ENCODE peak calls at places on chromosomes 2 and 18, in ten cellular contexts. S, P, I, R, O, Z, G, X, D and K are unnamed samples.

GRCh38 chr18:58886864-58887612 is 22.4 kb downstream of the ZNF532 start:
- DNase-seq in S (no peak), D (no peak), R (no peak), Z (no peak), I (no peak), O (no peak), P (no peak), X (no peak), G (no peak), K (no peak)

GRCh38 chr2:28716265-28716865 is 35.3 kb upstream of the PPP1CB start:
- DNase-seq in O (peak), Z (peak), I (no peak), G (peak), S (no peak), X (peak), R (peak), D (peak), P (peak), K (peak)

GRCh38 chr18:3935316-3935715 is 485.3 kb downstream of the TGIF1 start:
- DNase-seq in X (no peak), G (no peak), Z (no peak), I (no peak), S (no peak), D (no peak), P (peak), O (no peak), R (no peak), K (no peak)

GRCh38 chr2:218259099-218259921 is 1.5 kb upstream of the GPBAR1 start:
- DNase-seq in X (peak), Z (peak), S (no peak), G (peak), P (peak), O (peak), D (no peak), I (no peak), R (peak), K (peak)

GRCh38 chr2:207224814-207225482 is 59.2 kb upstream of the KLF7 start:
- DNase-seq in O (no peak), D (no peak), X (no peak), P (no peak), G (no peak), I (no peak), S (no peak), Z (no peak), R (no peak), K (no peak)

GRCh38 chr2:191488135-191488534 is 189.8 kb upstream of the NABP1 start:
- DNase-seq in P (no peak), G (no peak), S (no peak), R (no peak), I (no peak), X (no peak), D (peak), O (no peak), Z (no peak), K (no peak)

GRCh38 chr18:48921305-48922202 is 29.2 kb downstream of the SMAD7 start:
- DNase-seq in Z (peak), P (no peak), S (no peak), O (no peak), D (no peak), I (no peak), R (no peak), X (peak), G (no peak), K (no peak)

GRCh38 chr2:44237221-44237620 is 38.1 kb upstream of the SLC3A1 start:
- DNase-seq in I (no peak), P (no peak), R (no peak), S (no peak), G (no peak), D (no peak), Z (no peak), X (no peak), O (no peak), K (no peak)

GRCh38 chr18:28820353-28820752 is 643.4 kb upstream of the CDH2 start:
- DNase-seq in I (no peak), P (no peak), X (no peak), R (no peak), Z (no peak), S (no peak), O (no peak), D (no peak), G (no peak), K (no peak)

GRCh38 chr2:160377204-160377995 is 116.2 kb downstream of the RBMS1 start:
- DNase-seq in G (no peak), X (no peak), P (peak), S (no peak), I (no peak), D (no peak), O (no peak), Z (no peak), R (no peak), K (no peak)

GRCh38 chr2:150063432-150063889 is 424.0 kb downstream of the RND3 start:
- DNase-seq in P (peak), R (peak), Z (no peak), G (no peak), D (no peak), I (no peak), S (no peak), O (no peak), X (no peak), K (peak)

GRCh38 chr18:75544496-75544895 is 117.0 kb upstream of the SMIM21 start:
- DNase-seq in X (no peak), P (peak), S (no peak), R (peak), D (no peak), I (no peak), Z (no peak), G (no peak), O (peak), K (peak)

GRCh38 chr2:120267348-120267747 is 14.7 kb downstream of the RALB start:
- DNase-seq in P (no peak), G (no peak), X (no peak), R (no peak), S (no peak), I (no peak), D (no peak), Z (no peak), O (no peak), K (no peak)

GRCh38 chr18:10142496-10143160 is 228.8 kb downstream of the VAPA start:
- DNase-seq in X (no peak), S (no peak), O (no peak), G (no peak), R (peak), Z (no peak), D (peak), P (peak), I (no peak), K (no peak)

GRCh38 chr2:68357608-68358337 is 7.3 kb upstream of the PLEK start:
- DNase-seq in X (no peak), G (peak), O (peak), Z (peak), S (peak), I (no peak), D (peak), P (peak), R (peak), K (peak)

GRCh38 chr18:35861367-35862114 is 110.9 kb upstream of the RMP24 start:
- DNase-seq in S (no peak), R (peak), X (no peak), Z (no peak), O (no peak), I (no peak), G (no peak), D (no peak), P (peak), K (peak)

GRCh38 chr2:61057562-61057961 is 8.1 kb upstream of the SANBR start:
- DNase-seq in X (no peak), S (no peak), Z (no peak), I (no peak), O (no peak), G (no peak), P (no peak), R (no peak), D (no peak), K (no peak)

GRCh38 chr2:239966848-239967136 is 58.4 kb downstream of the NDUFA10 start:
- DNase-seq in G (no peak), D (no peak), Z (peak), X (no peak), S (no peak), R (no peak), O (no peak), P (peak), I (no peak), K (no peak)

GRCh38 chr2:30776831-30777652 is 30.2 kb downstream of the CAPN13 start:
- DNase-seq in G (no peak), O (no peak), D (no peak), P (no peak), I (no peak), R (no peak), X (no peak), Z (no peak), S (no peak), K (no peak)

GRCh38 chr2:142596334-142597088 is 281.0 kb upstream of the KYNU start:
- DNase-seq in I (no peak), G (no peak), D (no peak), P (no peak), O (no peak), X (no peak), R (peak), Z (no peak), S (no peak), K (no peak)

GRCh38 chr18:58803978-58804377 is 60.7 kb upstream of the ZNF532 start:
- DNase-seq in O (no peak), D (no peak), Z (no peak), X (no peak), S (no peak), I (no peak), P (no peak), G (no peak), R (no peak), K (no peak)

GRCh38 chr18:31206787-31207381 is 44.2 kb upstream of the DSC1 start:
- DNase-seq in O (no peak), R (peak), S (no peak), D (peak), I (no peak), X (peak), G (peak), P (peak), Z (no peak), K (no peak)

GRCh38 chr18:32439241-32439640 is 31.4 kb downstream of the GAREM1 start:
- DNase-seq in O (no peak), X (no peak), I (no peak), D (no peak), S (no peak), P (no peak), G (no peak), R (no peak), Z (no peak), K (no peak)

GRCh38 chr2:208488668-208489564 is 82.3 kb downstream of the PTH2R start:
- DNase-seq in G (no peak), X (no peak), S (no peak), O (no peak), I (no peak), P (no peak), R (no peak), D (no peak), Z (no peak), K (no peak)

GRCh38 chr18:36153203-36153602 is 23.5 kb downstream of the ELP2 start:
- DNase-seq in X (no peak), I (no peak), R (peak), O (peak), D (no peak), P (peak), G (no peak), Z (no peak), S (no peak), K (peak)

GRCh38 chr18:36419913-36420531 is 122.5 kb downstream of the FHOD3 start:
- DNase-seq in X (no peak), O (no peak), G (no peak), Z (no peak), S (no peak), P (no peak), D (peak), R (no peak), I (no peak), K (peak)

DNA sequence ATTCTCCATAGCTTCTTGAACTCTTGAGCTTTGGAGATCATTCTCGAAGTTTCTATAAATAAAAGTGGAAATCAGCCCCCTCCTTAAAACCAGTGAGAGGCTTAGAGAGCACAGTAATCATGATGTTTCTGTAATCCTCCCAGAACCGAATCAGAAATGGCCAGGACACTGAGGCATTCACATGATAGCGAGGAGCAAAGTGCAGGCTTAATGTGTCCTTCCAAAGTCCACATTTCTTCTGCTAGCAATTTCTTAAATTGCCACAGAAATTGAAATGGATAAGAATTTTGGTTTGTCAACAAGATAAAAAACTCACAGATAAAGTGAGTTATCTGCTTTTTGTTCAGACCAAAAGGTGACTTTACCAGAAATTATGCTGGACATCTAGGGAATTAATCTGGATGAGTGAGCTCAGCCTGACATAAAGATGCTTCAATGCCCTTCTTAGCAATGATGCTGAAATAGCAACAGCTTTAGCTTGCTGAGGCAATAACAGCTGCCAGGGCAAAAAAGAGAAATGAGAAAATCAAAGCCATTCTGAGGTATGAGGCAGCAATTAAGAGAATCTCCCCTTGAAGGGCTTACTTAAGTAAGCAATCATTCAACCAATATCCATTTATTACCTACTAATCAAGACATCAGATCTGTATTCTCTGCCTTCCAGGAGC is 82.4 kb upstream of the PHLPP1 start:
- DNase-seq in O (no peak), S (no peak), R (no peak), Z (no peak), I (no peak), D (no peak), G (no peak), X (no peak), P (no peak), K (no peak)
- TF ChIP-seq CTCF in O (no peak), S (no peak), R (no peak), Z (no peak), I (no peak), D (no peak), G (no peak), X (no peak), P (no peak), K (no peak)

DNA sequence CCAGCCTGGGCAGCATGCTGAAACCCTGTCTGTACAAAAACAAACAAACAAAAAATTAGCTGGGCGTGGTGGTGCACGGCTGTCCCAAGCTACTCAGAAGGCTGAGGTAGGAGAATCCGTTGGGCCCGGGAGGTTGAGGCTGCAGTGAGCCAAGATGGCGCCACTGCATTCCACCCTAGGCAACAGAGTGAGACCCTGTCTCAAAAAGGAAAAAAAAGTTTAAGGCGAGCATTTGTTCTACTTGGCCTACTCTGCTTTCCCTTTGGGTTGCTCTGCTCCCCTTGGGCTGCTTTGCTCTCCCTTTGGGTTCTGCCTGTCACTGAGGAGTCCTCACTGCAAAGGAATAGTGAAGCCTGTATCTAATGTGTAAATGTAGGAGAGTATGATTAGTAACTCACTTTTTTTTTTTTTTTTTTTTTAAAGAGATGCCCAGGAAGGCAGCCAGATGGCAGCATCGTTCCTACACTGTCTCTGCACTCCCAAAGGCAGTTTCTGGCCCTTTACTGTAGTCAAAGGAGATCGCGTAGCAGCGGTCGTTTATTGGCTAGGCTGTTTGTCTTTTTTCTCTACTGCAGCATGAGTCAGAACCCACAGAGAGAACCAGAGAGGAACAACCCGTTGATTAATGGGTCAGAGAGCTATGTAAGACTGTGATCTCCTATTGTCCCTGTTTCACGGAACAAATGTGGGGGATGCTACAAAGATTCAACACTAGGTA is 118.3 kb upstream of the CWC22 start:
- DNase-seq in I (peak), D (peak), P (peak), X (peak), R (peak), Z (peak), O (peak), G (peak), S (peak), K (peak)
- TF ChIP-seq CTCF in I (no peak), D (peak), P (peak), X (peak), R (peak), Z (peak), O (peak), G (peak), S (peak), K (peak)

DNA sequence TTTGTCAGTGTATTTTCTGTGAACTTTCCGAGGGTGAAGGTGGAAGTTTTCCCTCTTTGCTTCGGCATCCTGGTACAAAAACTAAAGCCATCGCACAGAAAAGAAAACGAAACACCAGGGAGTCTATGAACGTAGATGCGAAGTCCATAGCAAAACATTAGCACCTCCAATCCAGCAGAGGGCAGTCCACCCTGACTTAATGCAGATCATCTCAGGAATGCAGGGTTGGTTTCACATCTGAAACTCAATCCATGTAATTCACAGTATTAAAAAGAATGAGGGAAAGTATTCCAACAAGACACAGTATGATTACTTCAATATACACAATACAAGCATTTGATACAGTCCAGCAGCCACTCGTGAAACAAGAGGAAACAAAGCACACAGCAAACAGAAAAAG is 70.8 kb downstream of the RTP5 start:
- DNase-seq in O (no peak), X (no peak), S (no peak), G (no peak), D (no peak), Z (no peak), P (no peak), R (no peak), I (no peak), K (no peak)
- TF ChIP-seq CTCF in O (peak), X (no peak), S (no peak), G (peak), D (no peak), Z (no peak), P (peak), R (peak), I (no peak), K (peak)

DNA sequence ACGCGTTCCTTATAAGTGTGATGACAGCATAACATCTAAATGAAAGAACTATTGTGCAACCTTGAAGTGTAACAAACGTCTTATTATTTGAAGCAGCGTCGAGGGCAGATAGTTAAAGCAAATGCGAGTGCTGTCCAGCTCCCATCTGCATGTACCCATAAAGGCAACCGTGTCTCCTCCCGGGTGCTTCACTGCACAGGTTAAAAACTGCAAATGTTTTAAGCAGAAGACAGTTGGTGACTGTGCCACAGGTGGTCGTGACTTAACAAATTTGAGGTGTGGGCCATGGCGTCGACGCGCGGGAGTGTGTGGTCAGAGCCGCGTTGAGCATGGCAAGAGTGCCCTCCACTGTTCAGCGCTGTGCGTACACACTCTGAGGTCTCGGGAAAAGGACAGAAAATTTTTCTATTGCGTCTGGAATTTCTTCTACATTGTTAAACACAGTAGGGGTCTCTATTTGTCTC is 6.4 kb downstream of the SALL3 start:
- DNase-seq in Z (no peak), X (no peak), D (peak), R (peak), I (no peak), S (peak), P (peak), G (peak), O (no peak), K (no peak)
- TF ChIP-seq CTCF in Z (no peak), X (peak), D (no peak), R (peak), I (no peak), S (no peak), P (peak), G (peak), O (peak), K (peak)

DNA sequence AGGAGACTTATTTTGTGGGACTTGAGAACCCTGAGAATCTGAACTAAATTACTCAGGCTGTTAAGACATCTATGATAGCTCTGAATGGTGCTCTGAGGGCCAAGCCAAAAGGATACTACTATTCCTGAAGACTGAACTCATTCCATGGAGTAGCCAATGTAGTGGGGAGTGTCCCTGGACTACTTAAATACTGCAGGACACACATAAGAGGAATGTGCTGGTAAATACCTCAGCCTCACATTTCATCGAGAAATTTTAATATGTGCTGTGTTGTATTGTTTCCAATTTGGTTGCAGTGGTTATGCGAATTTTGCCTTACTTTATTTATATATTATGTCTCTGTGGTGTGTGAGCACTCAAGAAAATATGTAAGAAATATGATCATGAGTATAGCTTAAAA is 264.4 kb upstream of the FIGN start:
- DNase-seq in X (no peak), D (no peak), O (peak), P (no peak), R (peak), Z (no peak), I (no peak), G (no peak), S (no peak), K (no peak)
- TF ChIP-seq CTCF in X (no peak), D (no peak), O (no peak), P (no peak), R (no peak), Z (no peak), I (no peak), G (no peak), S (no peak), K (no peak)